ENCODE peak calls at places on chromosomes 11 and 22, in eight cellular contexts. I, E, K, V, R, B, Z and X are unnamed samples.

GRCh38 chr11:117182551-117182935 is 4.0 kb downstream of the SIDT2 start:
- DNase-seq in I (no peak), V (peak), Z (no peak), K (peak), B (no peak), E (peak), R (peak), X (no peak)

GRCh38 chr11:123413636-123414035 is 16.4 kb upstream of the GRAMD1B start:
- DNase-seq in R (no peak), I (no peak), E (no peak), Z (no peak), B (no peak), V (no peak), K (no peak), X (no peak)

GRCh38 chr22:50082961-50083461 is 2.2 kb downstream of the MLC1 start:
- DNase-seq in R (no peak), E (no peak), V (no peak), K (no peak), I (no peak), Z (no peak), B (no peak), X (peak)

GRCh38 chr11:85464283-85464682 is 162.9 kb downstream of the DLG2 start:
- DNase-seq in B (no peak), V (no peak), K (no peak), R (no peak), E (no peak), Z (no peak), I (no peak), X (no peak)

GRCh38 chr11:97345031-97345430 is 955.2 kb downstream of the JRKL start:
- DNase-seq in I (no peak), Z (no peak), K (no peak), B (no peak), V (no peak), R (no peak), E (no peak), X (no peak)

GRCh38 chr22:29030618-29031235 is 30.9 kb downstream of the C22orf31 start:
- DNase-seq in Z (no peak), B (peak), V (peak), R (peak), E (peak), I (peak), K (peak), X (no peak)

GRCh38 chr11:117618956-117619355 is 178.1 kb downstream of the DSCAML1 start:
- DNase-seq in E (no peak), B (no peak), Z (peak), I (no peak), V (no peak), R (no peak), K (no peak), X (no peak)

GRCh38 chr11:72471005-72471898 is 36.9 kb upstream of the CLPB start:
- DNase-seq in Z (peak), R (peak), E (peak), K (peak), I (peak), V (no peak), B (peak), X (peak)

GRCh38 chr11:37500425-37500824 is 902.4 kb upstream of the RAG2 start:
- DNase-seq in R (no peak), V (no peak), B (no peak), Z (no peak), I (no peak), E (no peak), K (no peak), X (no peak)

GRCh38 chr22:32801436-32802290 is at the start of gene TIMP3:
- DNase-seq in R (peak), B (peak), K (peak), I (peak), V (peak), Z (peak), E (peak), X (no peak)

GRCh38 chr11:6321356-6321755 is 1.1 kb upstream of the CAVIN3 start:
- DNase-seq in I (no peak), R (no peak), B (no peak), E (peak), K (no peak), V (no peak), Z (no peak), X (no peak)

GRCh38 chr22:27314276-27314807 is 487.2 kb downstream of the MN1 start:
- DNase-seq in B (no peak), I (no peak), K (no peak), R (no peak), E (no peak), Z (no peak), V (no peak), X (no peak)

GRCh38 chr22:27317961-27318360 is 483.6 kb downstream of the MN1 start:
- DNase-seq in R (no peak), E (no peak), K (no peak), Z (no peak), B (no peak), I (no peak), V (no peak), X (no peak)

GRCh38 chr22:27318516-27318915 is 483.0 kb downstream of the MN1 start:
- DNase-seq in I (peak), E (no peak), R (no peak), K (no peak), Z (no peak), V (no peak), B (no peak), X (no peak)

GRCh38 chr22:27315833-27316232 is 485.7 kb downstream of the MN1 start:
- DNase-seq in Z (no peak), E (no peak), B (no peak), K (no peak), I (no peak), R (no peak), V (no peak), X (no peak)

GRCh38 chr22:27317156-27317555 is 484.4 kb downstream of the MN1 start:
- DNase-seq in I (no peak), R (no peak), K (no peak), Z (peak), E (no peak), V (no peak), B (no peak), X (no peak)
- TF ChIP-seq CTCF in I (no peak), R (no peak), K (no peak), Z (peak), E (no peak), V (no peak), B (no peak), X (no peak)

GRCh38 chr11:21865541-21865940 is 327.3 kb upstream of the ANO5 start:
- DNase-seq in E (no peak), Z (no peak), R (no peak), I (no peak), B (no peak), K (no peak), V (no peak), X (no peak)

GRCh38 chr11:21866781-21867180 is 326.1 kb upstream of the ANO5 start:
- DNase-seq in R (no peak), B (no peak), K (no peak), E (no peak), I (no peak), V (no peak), Z (no peak), X (no peak)

DNA sequence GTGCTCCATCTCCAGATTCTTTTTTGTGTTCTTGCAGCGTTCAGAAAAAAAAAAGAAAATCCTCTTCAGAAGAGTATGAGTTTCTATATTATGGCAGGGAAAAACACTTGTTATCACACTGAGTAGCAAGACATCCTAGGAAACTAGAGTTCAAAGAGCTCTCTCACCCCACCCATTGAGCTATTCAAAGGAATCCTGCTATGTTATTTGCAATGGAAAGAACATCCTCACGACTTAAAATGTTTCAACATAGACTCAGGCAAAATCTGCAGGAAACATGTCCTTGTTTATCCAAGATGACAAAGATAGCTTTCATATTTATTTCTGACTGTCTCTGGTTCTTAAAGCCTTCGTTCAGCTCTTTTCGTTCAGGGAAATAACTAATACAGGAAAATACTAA is 331.6 kb upstream of the ANO5 start:
- DNase-seq in Z (no peak), B (no peak), R (no peak), K (no peak), I (no peak), V (no peak), E (no peak), X (no peak)
- H3K27ac ChIP-seq in Z (no peak), B (no peak), R (no peak), K (no peak), I (no peak), V (no peak), E (no peak), X (no peak)

DNA sequence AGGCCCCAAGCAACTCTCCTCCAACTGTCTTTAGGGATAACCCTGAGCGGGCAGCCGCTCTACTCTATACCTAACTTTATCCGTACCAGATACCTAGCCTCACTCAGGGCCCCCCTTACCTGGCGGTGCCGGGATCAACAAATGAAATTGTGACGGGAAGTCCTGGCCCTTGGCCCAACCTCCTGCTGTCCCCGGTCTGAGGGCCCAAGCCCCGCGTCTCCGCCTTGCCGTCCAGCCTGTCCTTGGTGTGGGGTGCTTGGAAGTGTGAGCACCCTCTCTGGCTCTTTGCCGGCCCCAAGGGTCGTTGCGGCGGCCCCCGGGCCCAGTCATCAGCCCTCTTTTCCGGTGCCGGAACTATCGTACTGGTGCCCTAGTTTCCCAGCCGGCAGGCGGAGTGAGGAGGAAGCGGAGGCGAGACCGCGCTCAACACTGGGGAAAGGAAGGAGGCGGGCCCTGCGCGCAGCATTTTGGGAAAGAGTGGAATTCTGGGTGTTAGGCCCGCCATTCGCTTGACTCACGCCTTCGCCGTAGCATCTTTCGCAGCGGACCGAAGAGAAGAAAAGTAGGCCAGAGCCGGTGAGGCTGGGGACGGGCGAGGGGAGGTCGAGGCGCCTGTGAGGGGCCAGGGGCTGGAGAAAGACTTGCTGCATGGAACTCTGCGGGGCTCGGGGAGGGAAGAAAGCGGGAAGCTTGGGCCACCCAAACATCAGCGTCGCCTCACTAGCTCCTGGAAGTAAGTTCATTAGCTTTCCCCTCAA is at the start of gene SNRPD3:
- DNase-seq in Z (peak), V (peak), B (peak), E (peak), I (peak), R (peak), K (peak), X (peak)
- TF ChIP-seq CTCF in Z (no peak), V (peak), B (peak), E (peak), I (peak), R (peak), K (no peak), X (no peak)

GRCh38 chr11:64670975-64671374 is 52.0 kb downstream of the NRXN2 start:
- DNase-seq in B (no peak), V (no peak), Z (no peak), E (no peak), I (no peak), K (no peak), R (no peak), X (no peak)
- H3K27ac ChIP-seq in B (no peak), V (no peak), Z (no peak), E (no peak), I (no peak), K (no peak), R (no peak), X (no peak)

GRCh38 chr22:22403771-22404170 is 104.8 kb downstream of the ZNF280B start:
- DNase-seq in V (no peak), E (no peak), I (no peak), Z (peak), K (no peak), B (no peak), R (no peak), X (no peak)
- TF ChIP-seq CTCF in V (no peak), E (no peak), I (no peak), Z (peak), K (no peak), B (no peak), R (no peak), X (no peak)

DNA sequence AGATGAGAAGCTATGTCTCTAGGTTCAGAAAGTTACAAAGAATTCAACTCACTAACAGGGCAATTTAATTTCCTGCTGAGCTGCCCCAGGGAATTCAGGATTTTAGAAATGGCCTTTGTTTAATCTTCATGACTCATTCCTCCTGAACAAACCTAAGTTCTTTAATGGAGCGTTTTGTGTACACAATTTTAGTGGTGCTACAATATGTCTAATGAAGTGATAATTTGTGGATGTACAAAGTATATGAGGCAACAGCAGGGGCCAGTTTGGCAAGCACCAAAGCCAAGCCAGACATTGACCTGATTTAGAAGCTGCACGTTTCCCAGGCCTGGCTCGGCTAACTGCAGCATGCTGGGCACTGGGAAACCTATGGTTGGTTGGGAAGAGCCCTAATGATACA is 34.4 kb upstream of the HEPHL1 start:
- DNase-seq in R (no peak), V (peak), I (no peak), K (peak), E (no peak), B (peak), Z (no peak), X (no peak)
- H3K27ac ChIP-seq in R (no peak), V (no peak), I (no peak), K (no peak), E (no peak), B (no peak), Z (no peak), X (no peak)

GRCh38 chr11:128906185-128907065 is 15.3 kb downstream of the KCNJ5 start:
- DNase-seq in R (no peak), Z (no peak), V (no peak), B (no peak), E (no peak), K (no peak), I (no peak), X (no peak)
- TF ChIP-seq CTCF in R (no peak), Z (no peak), V (no peak), B (no peak), E (no peak), K (no peak), I (no peak), X (no peak)